ENCODE peak calls at places on chromosomes 13 and 19, in four cellular contexts. J, N, A and B are unnamed samples.
A peak's percentile ranks its signal among the peaks of the same experiment; 100 is the strongest.

GRCh38 chr19:50321831-50322230 is 7.3 kb downstream of the KCNC3 start:
- DNase-seq in A (no peak), N (no peak), J (no peak), B (no peak)

GRCh38 chr13:74136089-74136658 is 2.0 kb upstream of the KLF12 start:
- DNase-seq in N (peak; percentile 43), J (peak; percentile 18), A (peak; percentile 58), B (no peak)

GRCh38 chr13:41645313-41645712 is 188.0 kb downstream of the RGCC start:
- DNase-seq in A (peak; percentile 53), J (peak; percentile 62), N (no peak), B (no peak)

GRCh38 chr19:1377965-1378785 is 5.5 kb upstream of the NDUFS7 start:
- DNase-seq in J (no peak), A (no peak), N (no peak), B (no peak)

GRCh38 chr13:111883571-111884343 is 183.2 kb upstream of the SOX1 start:
- DNase-seq in A (no peak), N (no peak), J (no peak), B (no peak)

GRCh38 chr19:39507715-39508364 is 7.1 kb upstream of the SELENOV start:
- DNase-seq in A (no peak), N (no peak), J (no peak), B (peak; percentile 44)

GRCh38 chr19:50486823-50487515 is 10.3 kb upstream of the GARIN5A start:
- DNase-seq in J (peak; percentile 83), A (no peak), N (peak; percentile 97), B (peak; percentile 68)

GRCh38 chr13:67229438-67230242 is 496 bp downstream of the PCDH9 start:
- DNase-seq in J (peak; percentile 6), N (peak; percentile 10), A (peak; percentile 12), B (peak; percentile 38)

GRCh38 chr13:113616281-113616906 is 31.8 kb downstream of the TFDP1 start:
- DNase-seq in A (peak; percentile 54), J (no peak), N (no peak), B (no peak)

GRCh38 chr19:54556194-54556593 is 17.4 kb upstream of the LILRA2 start:
- DNase-seq in J (no peak), N (no peak), A (no peak), B (no peak)

GRCh38 chr13:68174905-68175304 is 944.8 kb upstream of the PCDH9 start:
- DNase-seq in J (no peak), N (no peak), A (no peak), B (no peak)

GRCh38 chr19:36215276-36216171 is 618 bp downstream of the ZNF146 start:
- DNase-seq in A (peak; percentile 51), J (peak; percentile 3), N (peak; percentile 51), B (peak; percentile 39)

DNA sequence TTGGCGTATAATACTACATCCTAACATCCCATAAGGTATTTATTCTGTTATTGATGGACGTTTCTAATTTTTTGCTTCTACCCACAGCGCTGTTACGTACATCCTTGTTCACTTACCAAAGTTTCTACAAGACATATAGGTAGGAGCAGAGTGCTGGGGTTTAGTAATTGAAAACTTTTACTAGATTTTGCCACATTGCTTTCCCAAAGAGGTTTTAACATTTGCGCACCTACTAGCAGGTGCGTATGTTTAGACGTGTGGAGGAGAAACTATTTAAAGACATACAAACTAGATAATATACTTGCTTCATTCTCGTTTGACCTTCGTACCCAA is 559 bp upstream of the RPL21 start:
- DNase-seq in N (no peak), J (no peak), A (no peak), B (no peak)
- H3K27ac ChIP-seq in N (peak overlapping the region; percentile 32), J (peak overlapping the region; percentile 89), A (peak overlapping the region; percentile 95), B (no peak overlapping the region)

DNA sequence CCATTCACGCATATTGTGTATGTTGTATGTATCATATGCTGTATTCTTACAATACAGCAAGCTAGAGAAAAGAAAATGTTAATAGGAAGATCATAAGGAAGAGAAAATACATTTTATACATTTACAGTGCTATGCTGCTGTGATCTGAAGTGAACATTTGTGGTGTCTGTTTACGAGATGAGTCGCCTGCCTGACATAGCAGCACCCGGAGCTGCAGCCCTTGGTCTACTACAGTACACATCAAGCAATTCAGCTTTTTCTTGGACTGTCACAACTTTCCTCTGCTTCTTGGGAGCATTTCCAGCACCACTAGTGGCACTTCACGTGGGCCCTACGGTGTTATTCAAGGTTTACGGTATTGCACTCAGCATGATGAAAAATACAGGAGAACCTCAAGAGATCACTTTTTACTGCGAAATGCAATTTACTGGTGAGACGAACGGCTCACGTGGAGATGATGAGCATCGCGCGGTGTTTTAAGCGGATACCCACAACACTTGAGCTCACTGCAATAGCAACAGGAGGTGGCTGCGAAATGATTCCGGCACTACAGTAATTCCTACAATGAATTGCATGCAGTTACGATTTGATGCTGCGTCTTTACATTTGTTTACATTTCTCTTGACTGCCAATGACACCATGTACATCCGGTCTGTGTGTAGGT is 308.4 kb downstream of the FGF9 start:
- DNase-seq in J (no peak), A (no peak), N (no peak), B (no peak)
- TF ChIP-seq EZH2phosphoT487 in J (no peak), A (no peak), N (no peak), B (no peak)

GRCh38 chr19:58060231-58060630 is 1.1 kb downstream of the ZNF135 start:
- DNase-seq in N (no peak), A (no peak), J (no peak), B (no peak)
- H3K4me3 ChIP-seq in N (peak overlapping the region; percentile 66), A (no peak overlapping the region), J (no peak overlapping the region), B (no peak overlapping the region)

DNA sequence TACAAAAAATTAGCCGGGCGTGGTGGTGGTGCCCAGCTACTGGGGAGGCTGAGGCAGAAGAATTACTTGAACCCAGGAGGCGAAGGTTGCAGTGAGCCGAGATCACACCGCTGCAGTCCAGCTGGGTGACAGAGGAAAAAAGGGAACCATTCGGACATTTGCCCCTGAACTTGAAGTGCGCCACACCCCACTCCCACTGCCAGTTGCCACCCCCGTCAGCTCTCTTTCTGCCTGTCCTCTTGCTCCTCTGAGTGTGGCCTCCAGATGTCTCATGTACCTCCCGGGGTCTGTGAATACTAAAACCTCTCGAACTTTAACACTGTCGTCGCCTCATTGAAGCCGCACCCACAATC is 4.0 kb downstream of the FPR3 start:
- DNase-seq in A (no peak), J (no peak), N (no peak), B (no peak)
- H3K27ac ChIP-seq in A (no peak overlapping the region), J (no peak overlapping the region), N (no peak overlapping the region), B (no peak overlapping the region)

GRCh38 chr13:107882708-107883560 is 332.4 kb downstream of the LIG4 start:
- DNase-seq in A (no peak), N (no peak), J (peak; percentile 42), B (no peak)
- TF ChIP-seq EZH2phosphoT487 in A (no peak), N (no peak), J (no peak), B (no peak)

DNA sequence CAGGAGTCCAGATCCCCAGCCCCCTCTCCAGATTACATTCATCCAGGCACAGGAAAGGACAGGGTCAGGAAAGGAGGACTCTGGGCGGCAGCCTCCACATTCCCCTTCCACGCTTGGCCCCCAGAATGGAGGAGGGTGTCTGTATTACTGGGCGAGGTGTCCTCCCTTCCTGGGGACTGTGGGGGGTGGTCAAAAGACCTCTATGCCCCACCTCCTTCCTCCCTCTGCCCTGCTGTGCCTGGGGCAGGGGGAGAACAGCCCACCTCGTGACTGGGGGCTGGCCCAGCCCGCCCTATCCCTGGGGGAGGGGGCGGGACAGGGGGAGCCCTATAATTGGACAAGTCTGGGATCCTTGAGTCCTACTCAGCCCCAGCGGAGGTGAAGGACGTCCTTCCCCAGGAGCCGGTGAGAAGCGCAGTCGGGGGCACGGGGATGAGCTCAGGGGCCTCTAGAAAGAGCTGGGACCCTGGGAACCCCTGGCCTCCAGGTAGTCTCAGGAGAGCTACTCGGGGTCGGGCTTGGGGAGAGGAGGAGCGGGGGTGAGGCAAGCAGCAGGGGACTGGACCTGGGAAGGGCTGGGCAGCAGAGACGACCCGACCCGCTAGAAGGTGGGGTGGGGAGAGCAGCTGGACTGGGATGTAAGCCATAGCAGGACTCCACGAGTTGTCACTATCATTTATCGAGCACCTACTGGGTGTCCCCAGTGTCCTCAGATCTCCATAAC is at the start of gene APOE:
- DNase-seq in N (peak; percentile 91), A (peak; percentile 75), J (no peak), B (peak; percentile 67)
- H3K4me3 ChIP-seq in N (peak within 1 kb of the TSS; percentile 95), A (peak within 1 kb of the TSS; percentile 54), J (peak within 1 kb of the TSS; percentile 30), B (peak within 1 kb of the TSS; percentile 76)